ENCODE peak calls at places on chromosomes 6 and 20, in four cellular contexts. One of them, this sample, is unnamed.

GRCh38 chr6:96898241-96898851 is 655 bp upstream of the NDUFAF4 start:
- DNase-seq in astrocyte of the spinal cord: peak; percentile 54
- DNase-seq in CD8-positive, alpha-beta memory T cell: no peak
- DNase-seq in IMR-90: peak; percentile 34
- DNase-seq in this sample: peak; percentile 33

GRCh38 chr20:44176833-44177533 is 10.0 kb downstream of the JPH2 start:
- DNase-seq in astrocyte of the spinal cord: no peak
- DNase-seq in CD8-positive, alpha-beta memory T cell: no peak
- DNase-seq in IMR-90: no peak
- DNase-seq in this sample: no peak

GRCh38 chr6:41503841-41504525 is 42.2 kb upstream of the FOXP4 start:
- DNase-seq in astrocyte of the spinal cord: peak; percentile 67
- DNase-seq in CD8-positive, alpha-beta memory T cell: peak; percentile 13
- DNase-seq in IMR-90: peak; percentile 73
- DNase-seq in this sample: peak; percentile 57

GRCh38 chr6:119347466-119348307 is 1.9 kb downstream of the MAN1A1 start:
- DNase-seq in astrocyte of the spinal cord: no peak
- DNase-seq in CD8-positive, alpha-beta memory T cell: peak; percentile 59
- DNase-seq in IMR-90: peak; percentile 23
- DNase-seq in this sample: no peak

GRCh38 chr6:45554596-45554995 is 176.9 kb upstream of the SUPT3H start:
- DNase-seq in astrocyte of the spinal cord: no peak
- DNase-seq in CD8-positive, alpha-beta memory T cell: no peak
- DNase-seq in IMR-90: peak; percentile 19
- DNase-seq in this sample: no peak

GRCh38 chr20:58835231-58835630 is 15.5 kb downstream of the GNAS-AS1 start:
- DNase-seq in astrocyte of the spinal cord: no peak
- DNase-seq in CD8-positive, alpha-beta memory T cell: no peak
- DNase-seq in IMR-90: no peak
- DNase-seq in this sample: no peak

GRCh38 chr20:43988867-43989266 is 74.2 kb downstream of the TOX2 start:
- DNase-seq in astrocyte of the spinal cord: peak; percentile 29
- DNase-seq in CD8-positive, alpha-beta memory T cell: no peak
- DNase-seq in IMR-90: peak; percentile 55
- DNase-seq in this sample: peak; percentile 67

GRCh38 chr6:97136644-97137358 is 146.2 kb downstream of the MMS22L start:
- DNase-seq in astrocyte of the spinal cord: no peak
- DNase-seq in CD8-positive, alpha-beta memory T cell: no peak
- DNase-seq in IMR-90: no peak
- DNase-seq in this sample: no peak

GRCh38 chr6:92354270-92354831 is 1065.0 kb downstream of the EPHA7 start:
- DNase-seq in astrocyte of the spinal cord: no peak
- DNase-seq in CD8-positive, alpha-beta memory T cell: no peak
- DNase-seq in IMR-90: peak; percentile 4
- DNase-seq in this sample: no peak

GRCh38 chr6:118739976-118740771 is 88.8 kb upstream of the CEP85L start:
- DNase-seq in astrocyte of the spinal cord: peak; percentile 15
- DNase-seq in CD8-positive, alpha-beta memory T cell: no peak
- DNase-seq in IMR-90: peak; percentile 34
- DNase-seq in this sample: peak; percentile 55

GRCh38 chr6:101391772-101392560 is 1.5 kb upstream of the GRIK2 start:
- DNase-seq in astrocyte of the spinal cord: no peak
- DNase-seq in CD8-positive, alpha-beta memory T cell: no peak
- DNase-seq in IMR-90: no peak
- DNase-seq in this sample: no peak

GRCh38 chr6:37435816-37436215 is 2.8 kb downstream of the CMTR1 start:
- DNase-seq in astrocyte of the spinal cord: peak; percentile 10
- DNase-seq in CD8-positive, alpha-beta memory T cell: no peak
- DNase-seq in IMR-90: no peak
- DNase-seq in this sample: no peak

GRCh38 chr6:137879885-137880430 is 12.9 kb downstream of the TNFAIP3 start:
- DNase-seq in astrocyte of the spinal cord: no peak
- DNase-seq in CD8-positive, alpha-beta memory T cell: no peak
- DNase-seq in IMR-90: no peak
- DNase-seq in this sample: no peak

GRCh38 chr6:31725502-31726350 is 2.6 kb downstream of the MPIG6B start:
- DNase-seq in astrocyte of the spinal cord: no peak
- DNase-seq in CD8-positive, alpha-beta memory T cell: no peak
- DNase-seq in IMR-90: no peak
- DNase-seq in this sample: peak; percentile 40

GRCh38 chr20:11850901-11851300 is 66.8 kb upstream of the BTBD3 start:
- DNase-seq in astrocyte of the spinal cord: peak; percentile 20
- DNase-seq in CD8-positive, alpha-beta memory T cell: no peak
- DNase-seq in IMR-90: peak; percentile 68
- DNase-seq in this sample: peak; percentile 87

GRCh38 chr6:35034411-35035171 is 106.5 kb downstream of the TCP11 start:
- DNase-seq in astrocyte of the spinal cord: no peak
- DNase-seq in CD8-positive, alpha-beta memory T cell: no peak
- DNase-seq in IMR-90: no peak
- DNase-seq in this sample: no peak

GRCh38 chr6:24824142-24824755 is 25.5 kb upstream of the ARMH2 start:
- DNase-seq in astrocyte of the spinal cord: no peak
- DNase-seq in CD8-positive, alpha-beta memory T cell: no peak
- DNase-seq in IMR-90: no peak
- DNase-seq in this sample: no peak

GRCh38 chr20:50284811-50285375 is 94.3 kb downstream of the CEBPB start:
- DNase-seq in astrocyte of the spinal cord: peak; percentile 35
- DNase-seq in CD8-positive, alpha-beta memory T cell: no peak
- DNase-seq in IMR-90: no peak
- DNase-seq in this sample: no peak

GRCh38 chr20:3704085-3704484 is 8.3 kb downstream of the SIGLEC1 start:
- DNase-seq in astrocyte of the spinal cord: no peak
- DNase-seq in CD8-positive, alpha-beta memory T cell: no peak
- DNase-seq in IMR-90: no peak
- DNase-seq in this sample: no peak

GRCh38 chr6:3706547-3707467 is 44.7 kb downstream of the PXDC1 start:
- DNase-seq in astrocyte of the spinal cord: no peak
- DNase-seq in CD8-positive, alpha-beta memory T cell: no peak
- DNase-seq in IMR-90: peak; percentile 18
- DNase-seq in this sample: no peak

GRCh38 chr20:50450961-50451752 is 59.0 kb upstream of the PTPN1 start:
- DNase-seq in astrocyte of the spinal cord: peak; percentile 81
- DNase-seq in CD8-positive, alpha-beta memory T cell: peak; percentile 51
- DNase-seq in IMR-90: peak; percentile 46
- DNase-seq in this sample: peak; percentile 76

GRCh38 chr6:37514377-37514776 is 14.7 kb upstream of the CCDC167 start:
- DNase-seq in astrocyte of the spinal cord: peak; percentile 68
- DNase-seq in CD8-positive, alpha-beta memory T cell: peak; percentile 66
- DNase-seq in IMR-90: peak; percentile 77
- DNase-seq in this sample: peak; percentile 58

GRCh38 chr6:42091718-42092023 is 41.3 kb downstream of the TAF8 start:
- DNase-seq in astrocyte of the spinal cord: no peak
- DNase-seq in CD8-positive, alpha-beta memory T cell: no peak
- DNase-seq in IMR-90: no peak
- DNase-seq in this sample: no peak

GRCh38 chr20:35146299-35146921 is 726 bp downstream of the EDEM2 start:
- DNase-seq in astrocyte of the spinal cord: peak; percentile 5
- DNase-seq in CD8-positive, alpha-beta memory T cell: no peak
- DNase-seq in IMR-90: no peak
- DNase-seq in this sample: no peak

GRCh38 chr20:53827996-53828672 is 234.5 kb upstream of the ZNF217 start:
- DNase-seq in astrocyte of the spinal cord: peak; percentile 98
- DNase-seq in CD8-positive, alpha-beta memory T cell: no peak
- DNase-seq in IMR-90: peak; percentile 98
- DNase-seq in this sample: peak; percentile 100

GRCh38 chr20:34390769-34391447 is 27.8 kb downstream of the ITCH start:
- DNase-seq in astrocyte of the spinal cord: peak; percentile 86
- DNase-seq in CD8-positive, alpha-beta memory T cell: no peak
- DNase-seq in IMR-90: peak; percentile 88
- DNase-seq in this sample: peak; percentile 91

GRCh38 chr20:9068896-9069663 is at the start of gene PLCB4:
- DNase-seq in astrocyte of the spinal cord: peak; percentile 36
- DNase-seq in CD8-positive, alpha-beta memory T cell: no peak
- DNase-seq in IMR-90: peak; percentile 66
- DNase-seq in this sample: peak; percentile 33

GRCh38 chr6:63553208-63553607 is 19.1 kb upstream of the LOC128125822 start:
- DNase-seq in astrocyte of the spinal cord: no peak
- DNase-seq in CD8-positive, alpha-beta memory T cell: no peak
- DNase-seq in IMR-90: no peak
- DNase-seq in this sample: no peak

GRCh38 chr6:30394139-30394538 is 49.2 kb downstream of the RPP21 start:
- DNase-seq in astrocyte of the spinal cord: no peak
- DNase-seq in CD8-positive, alpha-beta memory T cell: no peak
- DNase-seq in IMR-90: no peak
- DNase-seq in this sample: no peak

GRCh38 chr20:41111578-41111951 is 25.8 kb upstream of the PLCG1 start:
- DNase-seq in astrocyte of the spinal cord: no peak
- DNase-seq in CD8-positive, alpha-beta memory T cell: no peak
- DNase-seq in IMR-90: no peak
- DNase-seq in this sample: no peak

GRCh38 chr20:4369798-4370124 is 351.9 kb upstream of the PRND start:
- DNase-seq in astrocyte of the spinal cord: no peak
- DNase-seq in CD8-positive, alpha-beta memory T cell: no peak
- DNase-seq in IMR-90: no peak
- DNase-seq in this sample: peak; percentile 44